ENCODE peak calls at places on chromosomes 5 and 9, in four cellular contexts. One of them, this sample, is unnamed.
A peak's percentile ranks its signal among the peaks of the same experiment; 100 is the strongest.

GRCh38 chr9:23622396-23622795 is 203.6 kb downstream of the ELAVL2 start:
- DNase-seq in GM12878: no peak
- DNase-seq in HepG2: no peak
- DNase-seq in K562: no peak
- DNase-seq in this sample: no peak

GRCh38 chr5:78253201-78253600 is 41.3 kb downstream of the AP3B1 start:
- DNase-seq in GM12878: no peak
- DNase-seq in HepG2: no peak
- DNase-seq in K562: no peak
- DNase-seq in this sample: no peak

GRCh38 chr5:95760291-95761191 is 29.4 kb downstream of the RHOBTB3 start:
- DNase-seq in GM12878: peak; percentile 64
- DNase-seq in HepG2: peak; percentile 71
- DNase-seq in K562: no peak
- DNase-seq in this sample: no peak

GRCh38 chr9:14343236-14343947 is 29.5 kb upstream of the NFIB start:
- DNase-seq in GM12878: no peak
- DNase-seq in HepG2: no peak
- DNase-seq in K562: no peak
- DNase-seq in this sample: no peak

GRCh38 chr9:77305622-77306365 is 128.5 kb downstream of the VPS13A start:
- DNase-seq in GM12878: no peak
- DNase-seq in HepG2: no peak
- DNase-seq in K562: no peak
- DNase-seq in this sample: no peak

GRCh38 chr5:74272831-74273545 is 367.5 kb downstream of the ENC1 start:
- DNase-seq in GM12878: no peak
- DNase-seq in HepG2: no peak
- DNase-seq in K562: no peak
- DNase-seq in this sample: no peak

GRCh38 chr5:14039063-14039462 is 94.6 kb upstream of the DNAH5 start:
- DNase-seq in GM12878: no peak
- DNase-seq in HepG2: peak; percentile 41
- DNase-seq in K562: no peak
- DNase-seq in this sample: no peak

GRCh38 chr5:103411721-103412120 is 150.9 kb downstream of the NUDT12 start:
- DNase-seq in GM12878: no peak
- DNase-seq in HepG2: no peak
- DNase-seq in K562: no peak
- DNase-seq in this sample: no peak

GRCh38 chr5:132389453-132390286 is 20.2 kb downstream of the SLC22A5 start:
- DNase-seq in GM12878: no peak
- DNase-seq in HepG2: no peak
- DNase-seq in K562: no peak
- DNase-seq in this sample: peak; percentile 93

GRCh38 chr9:3263698-3264097 is 262.1 kb downstream of the RFX3 start:
- DNase-seq in GM12878: no peak
- DNase-seq in HepG2: no peak
- DNase-seq in K562: no peak
- DNase-seq in this sample: no peak

GRCh38 chr9:126327016-126327749 is 554 bp downstream of the MVB12B start:
- DNase-seq in GM12878: no peak
- DNase-seq in HepG2: no peak
- DNase-seq in K562: no peak
- DNase-seq in this sample: peak; percentile 17

GRCh38 chr5:38543886-38544285 is 12.6 kb downstream of the LIFR start:
- DNase-seq in GM12878: no peak
- DNase-seq in HepG2: no peak
- DNase-seq in K562: no peak
- DNase-seq in this sample: no peak

GRCh38 chr9:14075218-14075617 is 238.7 kb downstream of the NFIB start:
- DNase-seq in GM12878: no peak
- DNase-seq in HepG2: no peak
- DNase-seq in K562: no peak
- DNase-seq in this sample: no peak

GRCh38 chr5:14250094-14250777 is 107.1 kb downstream of the TRIO start:
- DNase-seq in GM12878: no peak
- DNase-seq in HepG2: peak; percentile 19
- DNase-seq in K562: peak; percentile 66
- DNase-seq in this sample: no peak

GRCh38 chr5:179311581-179311980 is 33.7 kb downstream of the ADAMTS2 start:
- DNase-seq in GM12878: no peak
- DNase-seq in HepG2: no peak
- DNase-seq in K562: no peak
- DNase-seq in this sample: no peak

GRCh38 chr9:3828495-3828894 is 302.7 kb upstream of the RFX3 start:
- DNase-seq in GM12878: no peak
- DNase-seq in HepG2: no peak
- DNase-seq in K562: no peak
- DNase-seq in this sample: no peak

GRCh38 chr9:115691097-115691496 is 462.5 kb upstream of the PAPPA start:
- DNase-seq in GM12878: no peak
- DNase-seq in HepG2: no peak
- DNase-seq in K562: no peak
- DNase-seq in this sample: peak; percentile 29

GRCh38 chr9:2018162-2018643 is 3.1 kb downstream of the SMARCA2 start:
- DNase-seq in GM12878: no peak
- DNase-seq in HepG2: no peak
- DNase-seq in K562: no peak
- DNase-seq in this sample: no peak

GRCh38 chr5:1172670-1173404 is 28.6 kb upstream of the SLC6A19 start:
- DNase-seq in GM12878: no peak
- DNase-seq in HepG2: no peak
- DNase-seq in K562: peak; percentile 31
- DNase-seq in this sample: no peak

GRCh38 chr5:28896949-28897348 is 1858.6 kb upstream of the CDH9 start:
- DNase-seq in GM12878: no peak
- DNase-seq in HepG2: peak; percentile 1
- DNase-seq in K562: no peak
- DNase-seq in this sample: peak; percentile 16

GRCh38 chr9:105419981-105420597 is 27.7 kb upstream of the FSD1L start:
- DNase-seq in GM12878: no peak
- DNase-seq in HepG2: no peak
- DNase-seq in K562: no peak
- DNase-seq in this sample: no peak

GRCh38 chr5:10563132-10563939 is 534 bp upstream of the ANKRD33B start:
- DNase-seq in GM12878: no peak
- DNase-seq in HepG2: no peak
- DNase-seq in K562: no peak
- DNase-seq in this sample: peak; percentile 52

GRCh38 chr5:6261668-6262067 is 116.7 kb downstream of the MED10 start:
- DNase-seq in GM12878: no peak
- DNase-seq in HepG2: no peak
- DNase-seq in K562: no peak
- DNase-seq in this sample: no peak

GRCh38 chr9:77533678-77534077 is 114.4 kb downstream of the GNA14 start:
- DNase-seq in GM12878: no peak
- DNase-seq in HepG2: peak; percentile 24
- DNase-seq in K562: no peak
- DNase-seq in this sample: no peak

GRCh38 chr5:68033029-68033428 is 182.5 kb upstream of the PIK3R1 start:
- DNase-seq in GM12878: no peak
- DNase-seq in HepG2: no peak
- DNase-seq in K562: no peak
- DNase-seq in this sample: no peak

GRCh38 chr5:80722916-80723315 is 68.1 kb upstream of the DHFR start:
- DNase-seq in GM12878: no peak
- DNase-seq in HepG2: no peak
- DNase-seq in K562: no peak
- DNase-seq in this sample: no peak

GRCh38 chr5:75260708-75261107 is 24.0 kb upstream of the ANKRD31 start:
- DNase-seq in GM12878: no peak
- DNase-seq in HepG2: peak; percentile 75
- DNase-seq in K562: no peak
- DNase-seq in this sample: no peak

GRCh38 chr9:110958846-110959245 is 79.4 kb downstream of the LPAR1 start:
- DNase-seq in GM12878: no peak
- DNase-seq in HepG2: no peak
- DNase-seq in K562: no peak
- DNase-seq in this sample: no peak

GRCh38 chr9:74551266-74551665 is 54.1 kb downstream of the RORB start:
- DNase-seq in GM12878: no peak
- DNase-seq in HepG2: peak; percentile 1
- DNase-seq in K562: no peak
- DNase-seq in this sample: no peak

GRCh38 chr9:112866662-112867274 is 23.9 kb downstream of the SLC46A2 start:
- DNase-seq in GM12878: no peak
- DNase-seq in HepG2: no peak
- DNase-seq in K562: peak; percentile 23
- DNase-seq in this sample: peak; percentile 69

GRCh38 chr9:20552874-20553624 is 69.2 kb downstream of the MLLT3 start:
- DNase-seq in GM12878: peak; percentile 38
- DNase-seq in HepG2: peak; percentile 9
- DNase-seq in K562: no peak
- DNase-seq in this sample: peak; percentile 65
- TF ChIP-seq MYC in GM12878: no peak
- TF ChIP-seq MYC in HepG2: no peak
- TF ChIP-seq MYC in K562: no peak
- TF ChIP-seq MYC in this sample: peak; percentile 23

GRCh38 chr9:36140086-36141084 is 3.9 kb downstream of the GLIPR2 start:
- DNase-seq in GM12878: no peak
- DNase-seq in HepG2: no peak
- DNase-seq in K562: no peak
- DNase-seq in this sample: no peak

GRCh38 chr9:36143242-36143641 is 6.7 kb downstream of the GLIPR2 start:
- DNase-seq in GM12878: no peak
- DNase-seq in HepG2: no peak
- DNase-seq in K562: no peak
- DNase-seq in this sample: no peak

GRCh38 chr9:36142510-36143161 is 6.1 kb downstream of the GLIPR2 start:
- DNase-seq in GM12878: no peak
- DNase-seq in HepG2: no peak
- DNase-seq in K562: peak; percentile 87
- DNase-seq in this sample: no peak

GRCh38 chr9:36141761-36142160 is 5.2 kb downstream of the GLIPR2 start:
- DNase-seq in GM12878: no peak
- DNase-seq in HepG2: no peak
- DNase-seq in K562: no peak
- DNase-seq in this sample: no peak

DNA sequence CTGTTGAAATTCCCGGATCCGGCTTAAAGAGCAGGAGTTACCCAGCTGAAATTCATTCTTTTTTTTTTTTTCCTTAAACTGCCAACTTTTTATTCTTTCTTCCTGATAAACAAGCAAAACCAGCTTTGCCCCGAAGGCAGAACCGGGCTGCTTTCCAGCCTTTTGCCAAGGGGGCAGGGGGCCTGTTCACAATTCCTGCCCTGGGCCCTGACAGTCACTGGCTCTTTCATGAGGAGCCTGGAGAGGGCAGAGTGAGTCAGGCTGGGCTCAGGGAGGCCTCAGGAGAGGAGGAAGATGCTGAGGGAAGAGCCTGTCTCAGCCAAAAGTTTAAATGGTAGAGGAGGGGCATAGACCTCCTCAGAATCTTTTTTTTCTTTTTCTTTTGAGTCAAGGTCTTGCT is 4.8 kb downstream of the GLIPR2 start:
- DNase-seq in GM12878: no peak
- DNase-seq in HepG2: no peak
- DNase-seq in K562: peak; percentile 30
- DNase-seq in this sample: peak; percentile 30
- TF ChIP-seq JUNB in GM12878: no peak
- TF ChIP-seq JUNB in HepG2: no peak
- TF ChIP-seq JUNB in K562: no peak
- TF ChIP-seq JUNB in this sample: no peak

DNA sequence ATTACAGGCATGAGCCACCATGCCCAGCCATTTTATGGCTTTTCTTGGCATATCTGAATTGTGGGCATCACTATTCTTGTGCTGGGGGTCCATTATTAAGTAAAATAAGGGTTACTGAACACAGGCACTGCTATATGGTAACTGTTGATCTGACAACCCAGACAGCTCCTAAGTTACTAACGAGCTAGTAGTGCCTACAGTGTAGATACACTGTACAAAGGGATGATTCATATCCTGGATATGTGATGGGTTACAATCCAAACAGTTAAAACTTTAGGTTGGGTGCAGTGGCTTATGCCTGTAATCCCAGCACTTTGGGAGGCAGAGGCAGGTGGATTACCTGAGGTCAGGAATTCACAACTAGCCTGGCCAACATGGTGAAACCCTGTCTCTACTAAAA is 4.3 kb downstream of the CD14 start:
- DNase-seq in GM12878: no peak
- DNase-seq in HepG2: no peak
- DNase-seq in K562: no peak
- DNase-seq in this sample: no peak
- TF ChIP-seq MYC in GM12878: no peak
- TF ChIP-seq MYC in HepG2: no peak
- TF ChIP-seq MYC in K562: no peak
- TF ChIP-seq MYC in this sample: no peak

GRCh38 chr9:81804306-81804705 is 115.0 kb upstream of the TLE1 start:
- DNase-seq in GM12878: no peak
- DNase-seq in HepG2: no peak
- DNase-seq in K562: no peak
- DNase-seq in this sample: no peak
- TF ChIP-seq JUNB in GM12878: no peak
- TF ChIP-seq JUNB in HepG2: no peak
- TF ChIP-seq JUNB in K562: no peak
- TF ChIP-seq JUNB in this sample: no peak

GRCh38 chr9:20640331-20641187 is 18.3 kb upstream of the MLLT3 start:
- DNase-seq in GM12878: peak; percentile 99
- DNase-seq in HepG2: no peak
- DNase-seq in K562: no peak
- DNase-seq in this sample: no peak
- TF ChIP-seq MYC in GM12878: no peak
- TF ChIP-seq MYC in HepG2: no peak
- TF ChIP-seq MYC in K562: no peak
- TF ChIP-seq MYC in this sample: no peak

DNA sequence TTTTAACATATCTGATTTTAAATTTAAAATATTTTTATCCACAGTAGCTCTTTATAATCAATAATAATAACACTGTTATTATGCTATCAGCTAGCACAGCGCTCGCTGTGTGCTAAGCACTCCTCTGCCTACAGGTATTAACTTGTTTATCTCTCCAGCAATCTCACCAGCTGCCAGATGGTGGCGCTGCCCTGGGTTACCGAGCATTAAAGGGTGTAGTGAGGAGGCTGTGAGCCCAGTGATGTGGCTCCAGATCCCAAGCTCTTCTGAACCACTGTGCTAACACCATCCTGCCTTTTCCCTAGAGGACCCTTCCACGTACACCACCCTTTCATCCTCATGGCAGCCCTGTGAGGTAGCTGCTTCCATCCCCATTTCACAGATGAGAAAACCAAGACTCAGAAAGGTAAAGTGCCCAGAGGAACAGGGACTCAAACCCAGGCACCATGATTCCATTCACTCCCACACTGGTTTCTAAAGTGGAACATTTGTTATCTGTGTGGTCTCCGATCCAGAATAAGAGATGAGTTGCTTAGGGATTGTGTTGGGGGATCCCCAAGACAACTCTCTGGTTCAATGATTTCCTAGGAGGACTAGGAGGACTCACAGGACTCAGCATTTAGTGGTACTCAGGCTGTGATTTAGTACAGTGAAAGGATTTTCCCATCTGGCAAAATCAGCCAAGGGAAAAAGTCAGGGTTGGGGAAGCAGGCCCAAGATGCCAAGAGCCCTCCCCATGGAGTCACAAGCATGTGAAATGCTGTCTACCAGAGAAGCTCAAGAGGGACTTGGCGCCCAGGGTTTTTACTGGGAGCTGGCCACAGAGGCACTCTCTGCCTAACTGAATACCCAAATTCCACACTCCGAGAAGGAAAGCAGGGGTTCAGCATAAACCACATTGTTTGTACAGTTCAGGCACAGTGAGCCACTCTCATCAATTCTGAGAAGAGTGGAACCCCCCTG is 7.0 kb downstream of the IGFBPL1 start:
- DNase-seq in GM12878: no peak
- DNase-seq in HepG2: peak; percentile 38
- DNase-seq in K562: peak; percentile 75
- DNase-seq in this sample: peak; percentile 38
- TF ChIP-seq JUNB in GM12878: no peak
- TF ChIP-seq JUNB in HepG2: no peak
- TF ChIP-seq JUNB in K562: no peak
- TF ChIP-seq JUNB in this sample: no peak